ENCODE peak calls at places on chromosomes 2 and 18, in five cellular contexts. Y is iris pigment epithelial cell; U is stimulated activated CD8-positive, alpha-beta memory T cell treated with anti-CD3 and anti-CD28 coated beads, Interleukin-2, amount 100 ng/mL, for 1 hour; W is non-pigmented ciliary epithelial cell; F is CD8-positive, alpha-beta memory T cell. N is an unnamed sample.

GRCh38 chr18:21110667-21111350 is 804 bp downstream of the ROCK1 start:
- DNase-seq in Y (peak), U (peak), W (no peak), F (peak), N (peak)

GRCh38 chr2:46695283-46695682 is 215.9 kb downstream of the TMEM247 start:
- DNase-seq in Y (no peak), U (no peak), W (no peak), F (no peak), N (no peak)

GRCh38 chr2:173346035-173346434 is 8.6 kb upstream of the CDCA7 start:
- DNase-seq in Y (no peak), U (no peak), W (no peak), F (no peak), N (no peak)

GRCh38 chr2:176106636-176107539 is at the start of gene HOXD11:
- DNase-seq in Y (no peak), U (no peak), W (no peak), F (no peak), N (peak)

GRCh38 chr2:238565031-238565430 is 138.3 kb downstream of the ASB1 start:
- DNase-seq in Y (no peak), U (no peak), W (no peak), F (no peak), N (no peak)

GRCh38 chr2:47688561-47688960 is 94.4 kb upstream of the MSH6 start:
- DNase-seq in Y (no peak), U (no peak), W (no peak), F (no peak), N (no peak)

GRCh38 chr18:49015886-49016647 is 65.3 kb upstream of the SMAD7 start:
- DNase-seq in Y (no peak), U (no peak), W (no peak), F (no peak), N (peak)

GRCh38 chr18:22728016-22728415 is 205.1 kb upstream of the RBBP8 start:
- DNase-seq in Y (no peak), U (no peak), W (no peak), F (no peak), N (no peak)

GRCh38 chr2:209629622-209630021 is 142.0 kb upstream of the UNC80 start:
- DNase-seq in Y (peak), U (no peak), W (peak), F (no peak), N (no peak)

GRCh38 chr2:110219496-110220192 is 7.3 kb upstream of the MTLN start:
- DNase-seq in Y (peak), U (no peak), W (peak), F (no peak), N (no peak)

GRCh38 chr18:29160123-29160522 is 983.2 kb upstream of the CDH2 start:
- DNase-seq in Y (no peak), U (no peak), W (no peak), F (no peak), N (no peak)

GRCh38 chr2:135836596-135836995 is 388 bp downstream of the LCT start:
- DNase-seq in Y (no peak), U (no peak), W (no peak), F (no peak), N (no peak)

GRCh38 chr18:70124139-70124538 is 81.3 kb downstream of the RTTN start:
- DNase-seq in Y (no peak), U (no peak), W (no peak), F (no peak), N (no peak)

GRCh38 chr2:11698009-11698922 is 28.3 kb upstream of the NTSR2 start:
- DNase-seq in Y (peak), U (no peak), W (no peak), F (no peak), N (no peak)

GRCh38 chr2:106956879-106957278 is 70.9 kb upstream of the ST6GAL2 start:
- DNase-seq in Y (peak), U (no peak), W (peak), F (no peak), N (no peak)

GRCh38 chr2:17591846-17592245 is 51.4 kb downstream of the VSNL1 start:
- DNase-seq in Y (no peak), U (no peak), W (no peak), F (no peak), N (no peak)

GRCh38 chr18:80022613-80023012 is 11.6 kb upstream of the RBFA start:
- DNase-seq in Y (no peak), U (no peak), W (no peak), F (peak), N (no peak)

GRCh38 chr2:45083175-45083574 is 73.9 kb upstream of the SIX2 start:
- DNase-seq in Y (no peak), U (no peak), W (no peak), F (no peak), N (no peak)

GRCh38 chr2:178306351-178307073 is 112.2 kb downstream of the OSBPL6 start:
- DNase-seq in Y (peak), U (no peak), W (no peak), F (peak), N (no peak)

GRCh38 chr2:39697480-39697879 is 31.8 kb downstream of the TMEM178A start:
- DNase-seq in Y (no peak), U (no peak), W (no peak), F (no peak), N (no peak)

GRCh38 chr2:190267302-190267701 is 52.3 kb downstream of the HIBCH start:
- DNase-seq in Y (peak), U (no peak), W (peak), F (no peak), N (no peak)

GRCh38 chr2:225140761-225141160 is 98.5 kb upstream of the DOCK10 start:
- DNase-seq in Y (no peak), U (no peak), W (no peak), F (no peak), N (no peak)

GRCh38 chr18:5542393-5543035 is 1.3 kb downstream of the EPB41L3 start:
- DNase-seq in Y (no peak), U (no peak), W (no peak), F (no peak), N (no peak)

GRCh38 chr2:105801961-105802360 is 57.2 kb downstream of the NCK2 start:
- DNase-seq in Y (no peak), U (no peak), W (no peak), F (no peak), N (no peak)

GRCh38 chr2:209431701-209432100 is 7.9 kb downstream of the MAP2 start:
- DNase-seq in Y (peak), U (no peak), W (peak), F (no peak), N (no peak)

GRCh38 chr2:227582369-227582768 is 16.3 kb upstream of the SCYGR2 start:
- DNase-seq in Y (no peak), U (no peak), W (no peak), F (no peak), N (no peak)

GRCh38 chr18:33576999-33577687 is 876 bp upstream of the ASXL3 start:
- DNase-seq in Y (no peak), U (no peak), W (no peak), F (no peak), N (no peak)

GRCh38 chr2:43343573-43344304 is 117.3 kb upstream of the ZFP36L2 start:
- DNase-seq in Y (peak), U (no peak), W (peak), F (no peak), N (no peak)

GRCh38 chr2:31828891-31829290 is 181.9 kb downstream of the MEMO1 start:
- DNase-seq in Y (peak), U (no peak), W (no peak), F (no peak), N (no peak)

GRCh38 chr2:164495491-164496223 is 125.6 kb downstream of the GRB14 start:
- DNase-seq in Y (peak), U (no peak), W (peak), F (no peak), N (no peak)